ENCODE peak calls at places on chromosomes 6 and 20, in seven cellular contexts. One of them, this sample, is unnamed.

GRCh38 chr20:17916365-17916996 is 52.1 kb downstream of the SNX5 start:
- DNase-seq in transverse colon: no peak
- DNase-seq in upper lobe of left lung: no peak
- DNase-seq in stomach: no peak
- DNase-seq in K562: no peak
- DNase-seq in tibial nerve: no peak
- DNase-seq in A549: no peak
- DNase-seq in this sample: no peak

GRCh38 chr6:132751828-132752227 is 5.9 kb downstream of the VNN2 start:
- DNase-seq in tibial nerve: no peak
- DNase-seq in A549: no peak
- DNase-seq in transverse colon: no peak
- DNase-seq in stomach: no peak
- DNase-seq in K562: no peak
- DNase-seq in upper lobe of left lung: no peak
- DNase-seq in this sample: no peak

GRCh38 chr20:48186915-48187314 is 401.6 kb upstream of the SULF2 start:
- DNase-seq in transverse colon: no peak
- DNase-seq in A549: no peak
- DNase-seq in stomach: no peak
- DNase-seq in tibial nerve: no peak
- DNase-seq in upper lobe of left lung: no peak
- DNase-seq in K562: no peak
- DNase-seq in this sample: no peak

GRCh38 chr6:115750946-115751345 is 309.7 kb downstream of the FRK start:
- DNase-seq in transverse colon: no peak
- DNase-seq in tibial nerve: no peak
- DNase-seq in K562: no peak
- DNase-seq in A549: no peak
- DNase-seq in stomach: no peak
- DNase-seq in upper lobe of left lung: no peak
- DNase-seq in this sample: no peak

GRCh38 chr20:19975901-19976300 is 41.3 kb upstream of the NAA20 start:
- DNase-seq in A549: peak; percentile 59
- DNase-seq in transverse colon: no peak
- DNase-seq in stomach: peak; percentile 46
- DNase-seq in K562: no peak
- DNase-seq in upper lobe of left lung: no peak
- DNase-seq in tibial nerve: no peak
- DNase-seq in this sample: no peak

GRCh38 chr20:5031206-5031557 is 29.9 kb upstream of the SLC23A2 start:
- DNase-seq in tibial nerve: no peak
- DNase-seq in transverse colon: no peak
- DNase-seq in stomach: no peak
- DNase-seq in upper lobe of left lung: no peak
- DNase-seq in K562: no peak
- DNase-seq in A549: no peak
- DNase-seq in this sample: no peak

GRCh38 chr6:135667694-135668455 is 170.3 kb upstream of the AHI1 start:
- DNase-seq in K562: no peak
- DNase-seq in upper lobe of left lung: no peak
- DNase-seq in stomach: no peak
- DNase-seq in tibial nerve: no peak
- DNase-seq in A549: peak; percentile 1
- DNase-seq in transverse colon: no peak
- DNase-seq in this sample: peak; percentile 37

GRCh38 chr6:15330174-15330934 is 84.5 kb downstream of the JARID2 start:
- DNase-seq in tibial nerve: no peak
- DNase-seq in upper lobe of left lung: no peak
- DNase-seq in K562: no peak
- DNase-seq in A549: no peak
- DNase-seq in transverse colon: no peak
- DNase-seq in stomach: no peak
- DNase-seq in this sample: no peak

GRCh38 chr6:113539202-113539601 is 317.9 kb upstream of the MARCKS start:
- DNase-seq in transverse colon: no peak
- DNase-seq in tibial nerve: no peak
- DNase-seq in K562: no peak
- DNase-seq in stomach: no peak
- DNase-seq in upper lobe of left lung: no peak
- DNase-seq in A549: no peak
- DNase-seq in this sample: no peak

GRCh38 chr20:48489656-48490055 is 338.1 kb downstream of the PREX1 start:
- DNase-seq in transverse colon: peak; percentile 3
- DNase-seq in tibial nerve: no peak
- DNase-seq in K562: no peak
- DNase-seq in upper lobe of left lung: no peak
- DNase-seq in A549: no peak
- DNase-seq in stomach: no peak
- DNase-seq in this sample: no peak

GRCh38 chr6:141552463-141552862 is 580.3 kb upstream of the GJE1 start:
- DNase-seq in A549: peak; percentile 38
- DNase-seq in K562: no peak
- DNase-seq in stomach: no peak
- DNase-seq in tibial nerve: no peak
- DNase-seq in upper lobe of left lung: no peak
- DNase-seq in transverse colon: no peak
- DNase-seq in this sample: no peak

GRCh38 chr6:116472710-116473109 is 11.5 kb downstream of the CALHM6 start:
- DNase-seq in K562: no peak
- DNase-seq in stomach: no peak
- DNase-seq in transverse colon: no peak
- DNase-seq in tibial nerve: no peak
- DNase-seq in upper lobe of left lung: no peak
- DNase-seq in A549: no peak
- DNase-seq in this sample: no peak

GRCh38 chr6:127178746-127179145 is 60.3 kb downstream of the RSPO3 start:
- DNase-seq in K562: no peak
- DNase-seq in tibial nerve: no peak
- DNase-seq in upper lobe of left lung: no peak
- DNase-seq in A549: no peak
- DNase-seq in stomach: no peak
- DNase-seq in transverse colon: no peak
- DNase-seq in this sample: no peak

GRCh38 chr6:5333653-5334052 is 72.3 kb downstream of the FARS2 start:
- DNase-seq in A549: no peak
- DNase-seq in K562: no peak
- DNase-seq in transverse colon: no peak
- DNase-seq in tibial nerve: no peak
- DNase-seq in stomach: no peak
- DNase-seq in upper lobe of left lung: no peak
- DNase-seq in this sample: no peak

GRCh38 chr20:9220874-9221547 is 152.1 kb downstream of the PLCB4 start:
- DNase-seq in transverse colon: no peak
- DNase-seq in tibial nerve: no peak
- DNase-seq in A549: no peak
- DNase-seq in stomach: no peak
- DNase-seq in K562: no peak
- DNase-seq in upper lobe of left lung: no peak
- DNase-seq in this sample: no peak

GRCh38 chr20:61659652-61660346 is 405.9 kb downstream of the TAF4 start:
- DNase-seq in tibial nerve: no peak
- DNase-seq in K562: no peak
- DNase-seq in upper lobe of left lung: peak; percentile 46
- DNase-seq in A549: no peak
- DNase-seq in stomach: no peak
- DNase-seq in transverse colon: no peak
- DNase-seq in this sample: no peak

GRCh38 chr6:14875678-14876063 is 370.2 kb upstream of the JARID2 start:
- DNase-seq in tibial nerve: no peak
- DNase-seq in K562: no peak
- DNase-seq in stomach: no peak
- DNase-seq in transverse colon: no peak
- DNase-seq in upper lobe of left lung: no peak
- DNase-seq in A549: no peak
- DNase-seq in this sample: no peak

GRCh38 chr6:152983637-152984386 is 971 bp upstream of the FBXO5 start:
- DNase-seq in upper lobe of left lung: peak; percentile 98
- DNase-seq in transverse colon: peak; percentile 95
- DNase-seq in tibial nerve: peak; percentile 84
- DNase-seq in A549: peak; percentile 76
- DNase-seq in K562: no peak
- DNase-seq in stomach: peak; percentile 93
- DNase-seq in this sample: peak; percentile 96

GRCh38 chr6:152980656-152981055 is 2.2 kb downstream of the FBXO5 start:
- DNase-seq in stomach: no peak
- DNase-seq in upper lobe of left lung: no peak
- DNase-seq in A549: no peak
- DNase-seq in K562: no peak
- DNase-seq in transverse colon: no peak
- DNase-seq in tibial nerve: no peak
- DNase-seq in this sample: no peak

GRCh38 chr6:152982768-152983636 is at the start of gene FBXO5:
- DNase-seq in K562: peak; percentile 98
- DNase-seq in transverse colon: peak; percentile 98
- DNase-seq in upper lobe of left lung: peak; percentile 99
- DNase-seq in tibial nerve: peak; percentile 94
- DNase-seq in stomach: peak; percentile 97
- DNase-seq in A549: peak; percentile 70
- DNase-seq in this sample: peak; percentile 97

GRCh38 chr6:152981219-152981618 is 1.6 kb downstream of the FBXO5 start:
- DNase-seq in K562: no peak
- DNase-seq in A549: no peak
- DNase-seq in upper lobe of left lung: no peak
- DNase-seq in tibial nerve: no peak
- DNase-seq in transverse colon: no peak
- DNase-seq in stomach: no peak
- DNase-seq in this sample: no peak

DNA sequence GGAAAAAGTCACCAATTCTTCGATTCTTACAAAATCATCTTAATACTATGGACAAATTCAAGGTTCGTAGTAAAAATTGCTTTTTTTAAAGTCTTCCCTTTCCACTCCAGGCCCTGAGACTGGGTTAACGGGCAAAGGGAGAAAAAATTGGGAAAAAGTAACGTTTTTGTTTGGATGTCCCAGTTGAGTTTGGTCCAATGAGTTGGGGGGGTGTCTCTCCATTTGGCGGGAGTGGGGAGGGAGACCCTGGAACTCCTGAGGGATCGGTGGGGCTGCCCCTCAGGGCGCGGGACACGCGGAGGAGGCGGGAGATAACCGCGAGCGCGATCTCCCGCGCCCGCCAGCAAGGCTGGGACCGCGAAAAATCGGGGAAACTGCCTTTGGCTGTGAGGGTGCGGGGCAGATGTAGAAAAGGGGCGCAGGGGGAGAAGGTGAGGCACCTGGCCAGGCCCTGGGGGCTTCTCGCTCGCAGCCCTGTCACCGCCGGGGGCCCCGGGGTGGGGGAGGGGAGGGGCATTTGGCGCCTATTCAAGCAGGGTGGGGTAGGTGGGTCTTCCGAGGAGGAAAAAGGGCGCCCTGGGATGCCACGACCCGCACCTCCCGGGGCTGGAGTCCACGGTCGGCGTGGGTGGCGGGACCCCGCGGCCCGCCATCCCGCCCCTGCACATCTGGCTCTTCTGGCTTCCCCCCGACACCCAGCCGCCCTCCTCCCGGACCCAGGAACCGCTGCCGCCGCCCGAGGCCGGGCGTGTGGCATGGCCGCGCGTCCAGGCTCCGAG is 663 bp downstream of the FBXO5 start:
- DNase-seq in stomach: no peak
- DNase-seq in A549: no peak
- DNase-seq in transverse colon: peak; percentile 14
- DNase-seq in upper lobe of left lung: peak; percentile 89
- DNase-seq in tibial nerve: no peak
- DNase-seq in K562: peak; percentile 54
- DNase-seq in this sample: peak; percentile 71
- TF ChIP-seq POLR2A in stomach: no peak
- TF ChIP-seq POLR2A in A549: no peak
- TF ChIP-seq POLR2A in transverse colon: no peak
- TF ChIP-seq POLR2A in upper lobe of left lung: no peak
- TF ChIP-seq POLR2A in tibial nerve: no peak
- TF ChIP-seq POLR2A in K562: no peak
- TF ChIP-seq POLR2A in this sample: no peak

DNA sequence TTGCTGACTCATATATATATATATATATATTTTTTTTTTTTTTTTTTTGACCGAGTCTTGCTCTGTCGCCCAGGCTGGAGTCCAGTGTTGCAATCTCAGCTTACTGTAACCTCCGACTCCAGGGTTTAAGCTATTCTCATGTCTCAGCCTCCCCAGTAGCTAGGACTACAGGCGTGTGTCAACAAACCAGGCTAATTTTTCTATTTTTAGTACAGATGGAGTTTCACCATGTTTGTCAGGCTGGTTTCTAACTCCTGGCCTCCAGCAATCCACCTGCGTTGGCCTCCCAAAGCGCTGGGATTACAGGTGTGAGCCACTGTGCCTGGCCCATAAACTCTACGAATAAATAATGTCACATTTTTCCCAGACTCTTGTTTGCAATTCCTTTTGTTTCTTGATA is 4.8 kb downstream of the LRP11 start:
- DNase-seq in stomach: no peak
- DNase-seq in tibial nerve: no peak
- DNase-seq in A549: no peak
- DNase-seq in K562: no peak
- DNase-seq in transverse colon: no peak
- DNase-seq in upper lobe of left lung: no peak
- DNase-seq in this sample: no peak
- TF ChIP-seq EP300 in stomach: no peak
- TF ChIP-seq EP300 in tibial nerve: no peak
- TF ChIP-seq EP300 in A549: no peak
- TF ChIP-seq EP300 in K562: no peak
- TF ChIP-seq EP300 in transverse colon: no peak
- TF ChIP-seq EP300 in upper lobe of left lung: no peak
- TF ChIP-seq EP300 in this sample: no peak

GRCh38 chr20:21124190-21124589 is 1.7 kb upstream of the KIZ start:
- DNase-seq in K562: no peak
- DNase-seq in transverse colon: no peak
- DNase-seq in upper lobe of left lung: no peak
- DNase-seq in tibial nerve: no peak
- DNase-seq in A549: no peak
- DNase-seq in stomach: no peak
- DNase-seq in this sample: no peak

GRCh38 chr20:21127201-21127981 is 1.5 kb downstream of the KIZ start:
- DNase-seq in A549: no peak
- DNase-seq in stomach: no peak
- DNase-seq in K562: no peak
- DNase-seq in tibial nerve: no peak
- DNase-seq in transverse colon: no peak
- DNase-seq in upper lobe of left lung: no peak
- DNase-seq in this sample: no peak

GRCh38 chr20:21125072-21125848 is 622 bp upstream of the KIZ start:
- DNase-seq in upper lobe of left lung: no peak
- DNase-seq in K562: no peak
- DNase-seq in A549: peak; percentile 88
- DNase-seq in stomach: peak; percentile 51
- DNase-seq in tibial nerve: no peak
- DNase-seq in transverse colon: peak; percentile 56
- DNase-seq in this sample: peak; percentile 38

GRCh38 chr20:21129861-21130260 is 4.0 kb downstream of the KIZ start:
- DNase-seq in tibial nerve: no peak
- DNase-seq in transverse colon: no peak
- DNase-seq in upper lobe of left lung: no peak
- DNase-seq in A549: no peak
- DNase-seq in K562: no peak
- DNase-seq in stomach: no peak
- DNase-seq in this sample: no peak

GRCh38 chr20:21125849-21126840 is at the start of gene KIZ:
- DNase-seq in tibial nerve: peak; percentile 92
- DNase-seq in upper lobe of left lung: peak; percentile 100
- DNase-seq in stomach: peak; percentile 98
- DNase-seq in A549: peak; percentile 83
- DNase-seq in transverse colon: peak; percentile 99
- DNase-seq in K562: peak; percentile 90
- DNase-seq in this sample: peak; percentile 99
- TF ChIP-seq POLR2A in tibial nerve: peak; percentile 21
- TF ChIP-seq POLR2A in upper lobe of left lung: no peak
- TF ChIP-seq POLR2A in stomach: peak; percentile 25
- TF ChIP-seq POLR2A in A549: peak; percentile 95
- TF ChIP-seq POLR2A in transverse colon: peak; percentile 82
- TF ChIP-seq POLR2A in K562: peak; percentile 81
- TF ChIP-seq POLR2A in this sample: peak; percentile 73

GRCh38 chr20:60553095-60553494 is 594.9 kb downstream of the CDH26 start:
- DNase-seq in transverse colon: no peak
- DNase-seq in upper lobe of left lung: no peak
- DNase-seq in tibial nerve: no peak
- DNase-seq in K562: no peak
- DNase-seq in stomach: no peak
- DNase-seq in A549: no peak
- DNase-seq in this sample: no peak
- TF ChIP-seq EP300 in transverse colon: no peak
- TF ChIP-seq EP300 in upper lobe of left lung: no peak
- TF ChIP-seq EP300 in tibial nerve: no peak
- TF ChIP-seq EP300 in K562: no peak
- TF ChIP-seq EP300 in stomach: no peak
- TF ChIP-seq EP300 in A549: no peak
- TF ChIP-seq EP300 in this sample: no peak